ENCODE peak calls at places on chromosomes 3 and 15, in seven cellular contexts. X is stimulated activated CD4-positive, alpha-beta T cell treated with anti-CD3 and anti-CD28 coated beads, TNF-alpha, amount 100 ng/mL, for 4 hours; V is stromal cell of bone marrow; A is neural crest cell; S is CD14-positive monocyte; H is NCI-H446; P is foreskin fibroblast. Z is an unnamed sample.

GRCh38 chr3:13411186-13411860 is 8.8 kb downstream of the NUP210 start:
- DNase-seq in X (no peak), V (no peak), A (no peak), S (no peak), H (no peak), P (no peak), Z (no peak)

GRCh38 chr15:30859091-30859874 is 44.4 kb upstream of the FAN1 start:
- DNase-seq in X (no peak), V (no peak), A (peak; percentile 8), S (no peak), H (no peak), P (peak; percentile 57), Z (peak; percentile 3)

GRCh38 chr15:49370782-49371181 is 52.3 kb upstream of the FGF7 start:
- DNase-seq in X (no peak), V (no peak), A (no peak), S (no peak), H (no peak), P (peak; percentile 57), Z (no peak)

GRCh38 chr3:115975353-115975752 is 352.0 kb downstream of the GAP43 start:
- DNase-seq in X (no peak), V (peak; percentile 76), A (no peak), S (no peak), H (peak; percentile 26), P (peak; percentile 76), Z (no peak)

GRCh38 chr15:69627548-69628158 is 175.0 kb downstream of the RPLP1 start:
- DNase-seq in X (no peak), V (no peak), A (no peak), S (peak; percentile 37), H (no peak), P (no peak), Z (no peak)

GRCh38 chr3:123028233-123028828 is 768 bp upstream of the SEMA5B start:
- DNase-seq in X (no peak), V (peak; percentile 53), A (peak; percentile 29), S (no peak), H (peak; percentile 64), P (peak; percentile 81), Z (peak; percentile 44)

GRCh38 chr3:106913111-106913698 is 464.0 kb upstream of the CCDC54 start:
- DNase-seq in X (no peak), V (peak; percentile 4), A (peak; percentile 14), S (no peak), H (no peak), P (no peak), Z (peak; percentile 8)

GRCh38 chr3:127637546-127637945 is 8.6 kb downstream of the PODXL2 start:
- DNase-seq in X (no peak), V (no peak), A (no peak), S (no peak), H (no peak), P (peak; percentile 51), Z (no peak)

GRCh38 chr3:127326341-127326740 is 38.5 kb upstream of the PRR20G start:
- DNase-seq in X (no peak), V (no peak), A (no peak), S (no peak), H (no peak), P (no peak), Z (no peak)

GRCh38 chr3:129104498-129105079 is 17.0 kb downstream of the RAB43 start:
- DNase-seq in X (no peak), V (no peak), A (no peak), S (no peak), H (no peak), P (no peak), Z (no peak)

GRCh38 chr3:180278583-180279188 is 241.9 kb upstream of the PEX5L start:
- DNase-seq in X (no peak), V (no peak), A (no peak), S (no peak), H (no peak), P (no peak), Z (no peak)

GRCh38 chr15:60392601-60392985 is 5.2 kb downstream of the ANXA2 start:
- DNase-seq in X (no peak), V (peak; percentile 81), A (no peak), S (no peak), H (peak; percentile 45), P (peak; percentile 79), Z (no peak)

GRCh38 chr3:147419062-147419701 is 10.0 kb downstream of the ZIC1 start:
- DNase-seq in X (no peak), V (peak; percentile 56), A (peak; percentile 79), S (no peak), H (no peak), P (peak; percentile 74), Z (peak; percentile 84)

GRCh38 chr15:32909431-32909830 is 191.6 kb downstream of the GREM1 start:
- DNase-seq in X (no peak), V (peak; percentile 26), A (no peak), S (no peak), H (no peak), P (peak; percentile 72), Z (no peak)